ENCODE peak calls at places on chromosomes 6 and 20, in ten cellular contexts. V is choroid plexus epithelial cell; O is EL; Q is HS-27A; P is CD8-positive, alpha-beta memory T cell; A is nucleus accumbens; S is nephron progenitor cell; D is epithelial cell of prostate; L is osteocyte; X is COR-L47. K is an unnamed sample.

GRCh38 chr6:16591681-16592549 is 169.3 kb downstream of the ATXN1 start:
- DNase-seq in L (no peak), V (no peak), A (no peak), O (no peak), D (no peak), Q (no peak), X (no peak), P (no peak), S (no peak), K (no peak)

GRCh38 chr6:41429506-41430504 is 94.4 kb downstream of the NCR2 start:
- DNase-seq in V (peak), X (no peak), Q (no peak), O (no peak), P (no peak), D (no peak), A (no peak), L (no peak), S (no peak), K (no peak)

GRCh38 chr20:22303523-22303922 is 280.8 kb downstream of the FOXA2 start:
- DNase-seq in A (no peak), S (no peak), V (no peak), P (no peak), Q (no peak), L (no peak), X (no peak), O (no peak), D (no peak), K (no peak)

GRCh38 chr6:159460476-159460875 is 232.6 kb downstream of the SOD2 start:
- DNase-seq in O (no peak), S (no peak), D (no peak), Q (no peak), P (no peak), V (no peak), L (no peak), A (no peak), X (no peak), K (no peak)

GRCh38 chr6:150567823-150568383 is 31.8 kb upstream of the PLEKHG1 start:
- DNase-seq in Q (no peak), V (no peak), P (no peak), S (no peak), A (no peak), L (no peak), D (no peak), O (peak), X (no peak), K (no peak)

GRCh38 chr6:44064089-44064947 is 62.9 kb downstream of the MRPL14 start:
- DNase-seq in Q (no peak), L (no peak), V (peak), X (no peak), S (no peak), P (no peak), A (no peak), O (peak), D (peak), K (no peak)

GRCh38 chr20:48180039-48180438 is 394.8 kb upstream of the SULF2 start:
- DNase-seq in D (no peak), O (peak), A (no peak), L (no peak), Q (no peak), X (no peak), S (no peak), V (peak), P (no peak), K (no peak)

GRCh38 chr6:113586413-113586812 is 270.7 kb upstream of the MARCKS start:
- DNase-seq in Q (peak), X (no peak), S (no peak), V (peak), P (no peak), O (peak), L (no peak), A (no peak), D (no peak), K (no peak)

GRCh38 chr20:6705920-6706500 is 61.5 kb upstream of the BMP2 start:
- DNase-seq in X (no peak), Q (no peak), P (no peak), L (no peak), S (no peak), O (no peak), V (no peak), D (no peak), A (no peak), K (no peak)

GRCh38 chr6:2630362-2630761 is 120.4 kb downstream of the MYLK4 start:
- DNase-seq in V (peak), S (no peak), X (no peak), A (no peak), L (no peak), O (peak), D (peak), P (no peak), Q (peak), K (no peak)

GRCh38 chr6:11448038-11448437 is 89.5 kb upstream of the TMEM170B start:
- DNase-seq in O (no peak), P (no peak), X (no peak), V (no peak), L (no peak), D (no peak), S (no peak), A (no peak), Q (no peak), K (no peak)

GRCh38 chr6:52162940-52163908 is 23.0 kb upstream of the IL17A start:
- DNase-seq in P (no peak), V (peak), X (peak), A (no peak), L (no peak), D (no peak), Q (no peak), O (peak), S (no peak), K (peak)

GRCh38 chr6:123997223-123997622 is 193.6 kb downstream of the NKAIN2 start:
- DNase-seq in A (no peak), D (no peak), L (no peak), P (no peak), Q (no peak), S (no peak), V (no peak), O (no peak), X (peak), K (peak)

GRCh38 chr6:76876922-76877553 is 586.3 kb downstream of the HTR1B start:
- DNase-seq in V (peak), D (peak), X (no peak), A (no peak), S (peak), P (no peak), L (no peak), Q (no peak), O (peak), K (no peak)

GRCh38 chr6:63307581-63308246 is 12.1 kb downstream of the LGSN start:
- DNase-seq in V (peak), X (no peak), L (no peak), A (no peak), P (no peak), O (peak), D (no peak), S (no peak), Q (peak), K (no peak)

GRCh38 chr6:11212625-11213024 is 19.8 kb downstream of the NEDD9 start:
- DNase-seq in X (no peak), S (no peak), D (no peak), Q (no peak), A (no peak), P (no peak), V (peak), O (peak), L (no peak), K (no peak)

GRCh38 chr6:13286185-13286584 is 42.2 kb downstream of the TBC1D7 start:
- DNase-seq in V (no peak), P (no peak), X (no peak), D (no peak), L (no peak), Q (no peak), O (no peak), A (no peak), S (no peak), K (no peak)

GRCh38 chr6:11132191-11132590 is 20.7 kb upstream of the ERVFRD-1 start:
- DNase-seq in S (no peak), D (no peak), A (no peak), P (no peak), V (no peak), O (no peak), Q (no peak), X (no peak), L (no peak), K (no peak)

GRCh38 chr6:167796668-167797031 is 30.1 kb upstream of the AFDN start:
- DNase-seq in S (no peak), V (no peak), P (no peak), O (no peak), D (no peak), Q (no peak), X (no peak), A (no peak), L (no peak), K (no peak)

GRCh38 chr20:41072099-41072798 is 43.6 kb downstream of the TOP1 start:
- DNase-seq in A (no peak), O (peak), D (peak), Q (peak), S (no peak), V (peak), P (no peak), X (no peak), L (no peak), K (no peak)

GRCh38 chr20:23162887-23163286 is 76.8 kb upstream of the CD93 start:
- DNase-seq in A (no peak), X (no peak), Q (no peak), S (no peak), L (peak), V (no peak), O (no peak), D (no peak), P (no peak), K (no peak)

GRCh38 chr20:38874460-38875169 is 51.6 kb upstream of the FAM83D start:
- DNase-seq in O (no peak), S (no peak), L (no peak), A (no peak), P (peak), X (no peak), D (no peak), V (no peak), Q (no peak), K (no peak)